ENCODE peak calls at places on chromosome 13, in six cellular contexts. K is sigmoid colon; P is transverse colon; V is CD8-positive, alpha-beta memory T cell; G is glutamatergic neuron; Y is heart left ventricle. U is an unnamed sample.

GRCh38 chr13:53788286-53788685 is 759.7 kb downstream of the OLFM4 start:
- DNase-seq in K (no peak), P (no peak), V (no peak), G (no peak), Y (no peak), U (no peak)

GRCh38 chr13:40958655-40959054 is 60.5 kb downstream of the ELF1 start:
- DNase-seq in K (no peak), P (no peak), V (no peak), G (no peak), Y (no peak), U (no peak)

GRCh38 chr13:106499905-106500304 is 35.6 kb downstream of the EFNB2 start:
- DNase-seq in K (no peak), P (no peak), V (no peak), G (no peak), Y (no peak), U (peak)

GRCh38 chr13:75637101-75637774 is 1.1 kb downstream of the LMO7 start:
- DNase-seq in K (no peak), P (no peak), V (no peak), G (no peak), Y (no peak), U (peak)

GRCh38 chr13:40232321-40232720 is 434.1 kb downstream of the FOXO1 start:
- DNase-seq in K (no peak), P (no peak), V (no peak), G (no peak), Y (no peak), U (peak)

GRCh38 chr13:21453352-21454089 is 5.6 kb downstream of the ZDHHC20 start:
- DNase-seq in K (no peak), P (no peak), V (no peak), G (no peak), Y (no peak), U (peak)

GRCh38 chr13:37202264-37202663 is 96.8 kb upstream of the CSNK1A1L start:
- DNase-seq in K (no peak), P (no peak), V (no peak), G (no peak), Y (no peak), U (peak)

GRCh38 chr13:51534075-51534817 is 50.0 kb upstream of the WDFY2 start:
- DNase-seq in K (no peak), P (peak), V (peak), G (no peak), Y (peak), U (peak)

GRCh38 chr13:38804061-38804460 is 117.2 kb downstream of the FREM2 start:
- DNase-seq in K (no peak), P (no peak), V (no peak), G (no peak), Y (no peak), U (no peak)

U was measured in EH.